ENCODE peak calls at places on chromosomes 16 and 17, in ten cellular contexts. P is AG10803, Q is cardiac muscle cell, J is WTC11, K is osteocyte, U is neural crest cell, R is astrocyte of the cerebellum, I is foreskin fibroblast, H is upper lobe of right lung, Z is kidney epithelial cell. N is an unnamed sample.

GRCh38 chr16:945271-946047 is 25.3 kb downstream of the LMF1 start:
- DNase-seq in I (no peak), P (peak), U (no peak), Z (no peak), K (no peak), H (no peak), J (no peak), Q (no peak), R (no peak), N (no peak)

GRCh38 chr17:31226373-31226772 is 70.7 kb downstream of the OMG start:
- DNase-seq in U (no peak), P (no peak), K (no peak), Q (no peak), Z (no peak), R (no peak), I (no peak), H (no peak), J (no peak), N (no peak)

GRCh38 chr16:52069866-52070265 is 477.1 kb downstream of the TOX3 start:
- DNase-seq in J (no peak), I (no peak), P (peak), Q (peak), U (no peak), K (no peak), R (no peak), Z (no peak), H (no peak), N (no peak)

GRCh38 chr17:35709874-35710273 is 21.6 kb upstream of the RASL10B start:
- DNase-seq in Q (no peak), J (no peak), Z (no peak), H (no peak), K (no peak), R (no peak), I (peak), U (no peak), P (peak), N (no peak)

GRCh38 chr17:59874366-59874765 is 18.4 kb downstream of the TUBD1 start:
- DNase-seq in J (no peak), R (no peak), I (no peak), Q (no peak), P (no peak), K (no peak), H (no peak), Z (no peak), U (no peak), N (no peak)

GRCh38 chr16:1153480-1154160 is 714 bp downstream of the CACNA1H start:
- DNase-seq in Q (peak), I (no peak), P (no peak), J (no peak), Z (no peak), R (no peak), K (no peak), H (no peak), U (no peak), N (no peak)

GRCh38 chr17:17356149-17356930 is 53.2 kb downstream of the NT5M start:
- DNase-seq in Z (no peak), J (peak), P (peak), Q (peak), R (peak), U (peak), K (peak), I (peak), H (peak), N (peak)

GRCh38 chr16:66850115-66850815 is 6.1 kb downstream of the CA7 start:
- DNase-seq in P (no peak), H (no peak), U (no peak), Q (no peak), Z (no peak), R (no peak), I (no peak), K (no peak), J (no peak), N (no peak)

GRCh38 chr17:1367351-1367745 is 32.7 kb downstream of the YWHAE start:
- DNase-seq in P (peak), H (no peak), I (peak), K (no peak), R (peak), Z (no peak), U (no peak), Q (no peak), J (no peak), N (no peak)

GRCh38 chr16:81562174-81562849 is 117.7 kb downstream of the CMIP start:
- DNase-seq in R (no peak), H (peak), Z (no peak), I (no peak), J (no peak), U (no peak), P (no peak), K (no peak), Q (no peak), N (no peak)

GRCh38 chr17:64358261-64358788 is 32.3 kb downstream of the PECAM1 start:
- DNase-seq in R (no peak), I (no peak), U (no peak), H (peak), J (no peak), Z (no peak), K (no peak), Q (no peak), P (peak), N (no peak)

GRCh38 chr17:34721326-34721725 is 141.9 kb downstream of the TMEM132E start:
- DNase-seq in Z (peak), P (no peak), K (no peak), Q (no peak), J (no peak), I (no peak), U (no peak), R (no peak), H (no peak), N (no peak)

GRCh38 chr17:67503184-67503583 is 126.1 kb downstream of the PITPNC1 start:
- DNase-seq in Q (no peak), Z (no peak), J (no peak), H (no peak), R (no peak), P (no peak), I (peak), K (no peak), U (no peak), N (no peak)

GRCh38 chr17:65407017-65407416 is 154.4 kb downstream of the AXIN2 start:
- DNase-seq in K (no peak), R (no peak), Z (no peak), H (no peak), J (no peak), Q (no peak), P (peak), U (no peak), I (peak), N (no peak)

GRCh38 chr17:77319211-77320031 is 178.7 kb downstream of the SEC14L1 start:
- DNase-seq in U (no peak), H (peak), K (peak), I (peak), P (peak), R (no peak), Q (no peak), Z (peak), J (peak), N (peak)

GRCh38 chr16:88383401-88384221 is 852 bp downstream of the ZNF469 start:
- DNase-seq in Q (peak), P (peak), U (peak), Z (no peak), R (no peak), H (peak), K (no peak), I (peak), J (peak), N (no peak)
- TF ChIP-seq CTCF in Q (peak), P (peak), U (peak), Z (peak), R (peak), H (peak), K (peak), I (peak), J (no peak), N (no peak)

GRCh38 chr16:11386791-11387546 is 41.7 kb downstream of the RMI2 start:
- DNase-seq in J (peak), I (no peak), P (peak), U (peak), K (no peak), Q (peak), H (no peak), R (no peak), Z (no peak), N (no peak)
- TF ChIP-seq CTCF in J (peak), I (peak), P (peak), U (peak), K (peak), Q (peak), H (peak), R (peak), Z (peak), N (no peak)

DNA sequence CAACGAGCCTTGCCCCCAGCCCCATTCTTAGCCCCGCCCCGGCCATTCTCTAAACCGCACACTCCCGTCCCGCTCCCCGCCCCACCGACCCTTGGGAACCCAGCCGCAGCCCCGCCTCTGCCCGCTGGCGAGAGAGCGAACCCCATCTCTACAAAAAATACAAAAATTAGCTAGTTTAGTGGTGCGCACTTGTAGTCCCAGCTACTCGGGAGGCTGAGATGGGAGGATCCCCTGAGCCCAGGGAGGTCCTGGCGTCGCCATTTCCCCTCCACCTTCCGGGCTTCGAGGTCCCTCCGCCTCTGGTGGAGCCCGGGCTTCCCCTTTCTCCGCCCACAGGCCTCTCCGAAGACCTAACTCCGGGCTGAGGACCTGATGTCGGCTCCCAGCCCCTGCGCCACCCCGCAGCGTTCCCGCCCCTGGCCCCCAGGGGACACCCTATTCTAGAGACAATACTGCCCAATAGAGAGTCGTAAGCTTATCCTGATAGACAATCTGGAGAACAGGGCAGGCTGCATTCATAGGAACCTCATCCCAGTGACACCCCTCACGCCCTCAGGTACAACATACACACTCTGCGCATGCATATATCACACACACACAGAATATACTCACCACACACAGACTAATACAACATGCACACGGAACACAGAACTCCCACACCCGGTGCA is 483 bp upstream of the PROCA1 start:
- DNase-seq in Q (peak), Z (no peak), H (peak), U (peak), P (no peak), J (peak), R (no peak), K (no peak), I (no peak), N (no peak)
- TF ChIP-seq CTCF in Q (no peak), Z (no peak), H (no peak), U (no peak), P (no peak), J (no peak), R (no peak), K (no peak), I (no peak), N (no peak)

GRCh38 chr17:38559025-38559879 is 46.5 kb downstream of the SRCIN1 start:
- DNase-seq in Z (peak), P (peak), Q (peak), H (peak), K (no peak), I (peak), U (peak), J (peak), R (no peak), N (peak)
- TF ChIP-seq CTCF in Z (no peak), P (no peak), Q (no peak), H (no peak), K (no peak), I (no peak), U (peak), J (no peak), R (no peak), N (no peak)